ENCODE peak calls at places on chromosome 22, in ten cellular contexts. One of them, this sample, is unnamed.

GRCh38 chr22:22810018-22810427 is 77.6 kb upstream of the IGLL5 start:
- DNase-seq in cardiac fibroblast: no peak
- DNase-seq in brain microvascular endothelial cell: no peak
- DNase-seq in pancreas: no peak
- DNase-seq in OCI-LY7: peak
- DNase-seq in heart right ventricle: no peak
- DNase-seq in kidney: peak
- DNase-seq in adrenal gland: peak
- DNase-seq in psoas muscle: peak
- DNase-seq in astrocyte: peak
- DNase-seq in this sample: peak

GRCh38 chr22:44042822-44043221 is 18.7 kb downstream of the PARVB start:
- DNase-seq in cardiac fibroblast: no peak
- DNase-seq in brain microvascular endothelial cell: no peak
- DNase-seq in pancreas: no peak
- DNase-seq in OCI-LY7: no peak
- DNase-seq in heart right ventricle: no peak
- DNase-seq in kidney: no peak
- DNase-seq in adrenal gland: no peak
- DNase-seq in psoas muscle: no peak
- DNase-seq in astrocyte: peak
- DNase-seq in this sample: no peak

GRCh38 chr22:45376703-45377102 is 36.7 kb downstream of the SMC1B start:
- DNase-seq in cardiac fibroblast: peak
- DNase-seq in brain microvascular endothelial cell: no peak
- DNase-seq in pancreas: no peak
- DNase-seq in OCI-LY7: no peak
- DNase-seq in heart right ventricle: peak
- DNase-seq in kidney: no peak
- DNase-seq in adrenal gland: peak
- DNase-seq in psoas muscle: no peak
- DNase-seq in astrocyte: no peak
- DNase-seq in this sample: peak

GRCh38 chr22:23113067-23113846 is 28.5 kb downstream of the RSPH14 start:
- DNase-seq in cardiac fibroblast: peak
- DNase-seq in brain microvascular endothelial cell: no peak
- DNase-seq in pancreas: no peak
- DNase-seq in OCI-LY7: peak
- DNase-seq in heart right ventricle: peak
- DNase-seq in kidney: no peak
- DNase-seq in adrenal gland: no peak
- DNase-seq in psoas muscle: peak
- DNase-seq in astrocyte: no peak
- DNase-seq in this sample: peak

GRCh38 chr22:42379961-42380537 is 52.2 kb downstream of the NFAM1 start:
- DNase-seq in cardiac fibroblast: no peak
- DNase-seq in brain microvascular endothelial cell: no peak
- DNase-seq in pancreas: no peak
- DNase-seq in OCI-LY7: no peak
- DNase-seq in heart right ventricle: no peak
- DNase-seq in kidney: no peak
- DNase-seq in adrenal gland: no peak
- DNase-seq in psoas muscle: no peak
- DNase-seq in astrocyte: no peak
- DNase-seq in this sample: no peak

GRCh38 chr22:44309137-44309536 is 3.6 kb downstream of the SHISAL1 start:
- DNase-seq in cardiac fibroblast: peak
- DNase-seq in brain microvascular endothelial cell: peak
- DNase-seq in pancreas: no peak
- DNase-seq in OCI-LY7: no peak
- DNase-seq in heart right ventricle: no peak
- DNase-seq in kidney: no peak
- DNase-seq in adrenal gland: peak
- DNase-seq in psoas muscle: peak
- DNase-seq in astrocyte: peak
- DNase-seq in this sample: peak

GRCh38 chr22:43289976-43290663 is 53.1 kb downstream of the SCUBE1 start:
- DNase-seq in cardiac fibroblast: peak
- DNase-seq in brain microvascular endothelial cell: no peak
- DNase-seq in pancreas: no peak
- DNase-seq in OCI-LY7: no peak
- DNase-seq in heart right ventricle: no peak
- DNase-seq in kidney: no peak
- DNase-seq in adrenal gland: peak
- DNase-seq in psoas muscle: peak
- DNase-seq in astrocyte: no peak
- DNase-seq in this sample: peak

GRCh38 chr22:23128269-23129108 is 13.3 kb downstream of the RSPH14 start:
- DNase-seq in cardiac fibroblast: peak
- DNase-seq in brain microvascular endothelial cell: peak
- DNase-seq in pancreas: peak
- DNase-seq in OCI-LY7: peak
- DNase-seq in heart right ventricle: peak
- DNase-seq in kidney: no peak
- DNase-seq in adrenal gland: peak
- DNase-seq in psoas muscle: peak
- DNase-seq in astrocyte: peak
- DNase-seq in this sample: peak

GRCh38 chr22:46661221-46661851 is 41.1 kb downstream of the GRAMD4 start:
- DNase-seq in cardiac fibroblast: peak
- DNase-seq in brain microvascular endothelial cell: peak
- DNase-seq in pancreas: no peak
- DNase-seq in OCI-LY7: no peak
- DNase-seq in heart right ventricle: no peak
- DNase-seq in kidney: peak
- DNase-seq in adrenal gland: peak
- DNase-seq in psoas muscle: no peak
- DNase-seq in astrocyte: peak
- DNase-seq in this sample: peak

GRCh38 chr22:28855355-28856094 is 27.8 kb upstream of the ZNRF3 start:
- DNase-seq in cardiac fibroblast: peak
- DNase-seq in brain microvascular endothelial cell: peak
- DNase-seq in pancreas: peak
- DNase-seq in OCI-LY7: peak
- DNase-seq in heart right ventricle: peak
- DNase-seq in kidney: no peak
- DNase-seq in adrenal gland: peak
- DNase-seq in psoas muscle: no peak
- DNase-seq in astrocyte: peak
- DNase-seq in this sample: peak

GRCh38 chr22:38506118-38506962 is at the start of gene DDX17:
- DNase-seq in cardiac fibroblast: peak
- DNase-seq in brain microvascular endothelial cell: peak
- DNase-seq in pancreas: peak
- DNase-seq in OCI-LY7: peak
- DNase-seq in heart right ventricle: peak
- DNase-seq in kidney: peak
- DNase-seq in adrenal gland: peak
- DNase-seq in psoas muscle: peak
- DNase-seq in astrocyte: peak
- DNase-seq in this sample: peak
- TF ChIP-seq CTCF in cardiac fibroblast: no peak
- TF ChIP-seq CTCF in brain microvascular endothelial cell: no peak
- TF ChIP-seq CTCF in pancreas: no peak
- TF ChIP-seq CTCF in OCI-LY7: no peak
- TF ChIP-seq CTCF in heart right ventricle: no peak
- TF ChIP-seq CTCF in kidney: no peak
- TF ChIP-seq CTCF in adrenal gland: peak
- TF ChIP-seq CTCF in psoas muscle: no peak
- TF ChIP-seq CTCF in astrocyte: no peak
- TF ChIP-seq CTCF in this sample: no peak

DNA sequence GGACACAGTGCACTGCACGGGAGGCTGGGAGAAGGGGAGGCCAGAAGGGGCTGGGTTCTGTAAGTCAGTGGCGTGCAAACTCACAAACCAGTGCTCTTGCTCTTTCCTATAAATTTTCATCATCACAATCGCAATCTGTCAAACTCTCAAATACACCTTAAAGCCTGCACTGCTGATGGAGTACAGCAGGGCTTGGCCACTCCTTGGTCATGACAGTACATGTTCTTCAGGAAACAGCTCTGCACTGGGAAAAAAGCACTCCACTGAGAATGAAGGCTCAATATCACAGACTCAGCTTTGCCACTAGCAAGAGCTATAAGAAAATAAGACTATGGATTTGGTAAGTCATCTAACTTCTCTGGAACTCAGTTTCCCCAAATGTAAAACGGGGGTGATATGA is 111.0 kb downstream of the RBFOX2 start:
- DNase-seq in cardiac fibroblast: no peak
- DNase-seq in brain microvascular endothelial cell: no peak
- DNase-seq in pancreas: no peak
- DNase-seq in OCI-LY7: no peak
- DNase-seq in heart right ventricle: no peak
- DNase-seq in kidney: no peak
- DNase-seq in adrenal gland: no peak
- DNase-seq in psoas muscle: no peak
- DNase-seq in astrocyte: no peak
- DNase-seq in this sample: no peak
- H3K4me3 ChIP-seq in cardiac fibroblast: no peak
- H3K4me3 ChIP-seq in brain microvascular endothelial cell: no peak
- H3K4me3 ChIP-seq in pancreas: no peak
- H3K4me3 ChIP-seq in OCI-LY7: no peak
- H3K4me3 ChIP-seq in heart right ventricle: no peak
- H3K4me3 ChIP-seq in kidney: no peak
- H3K4me3 ChIP-seq in adrenal gland: no peak
- H3K4me3 ChIP-seq in psoas muscle: no peak
- H3K4me3 ChIP-seq in astrocyte: no peak
- H3K4me3 ChIP-seq in this sample: no peak

DNA sequence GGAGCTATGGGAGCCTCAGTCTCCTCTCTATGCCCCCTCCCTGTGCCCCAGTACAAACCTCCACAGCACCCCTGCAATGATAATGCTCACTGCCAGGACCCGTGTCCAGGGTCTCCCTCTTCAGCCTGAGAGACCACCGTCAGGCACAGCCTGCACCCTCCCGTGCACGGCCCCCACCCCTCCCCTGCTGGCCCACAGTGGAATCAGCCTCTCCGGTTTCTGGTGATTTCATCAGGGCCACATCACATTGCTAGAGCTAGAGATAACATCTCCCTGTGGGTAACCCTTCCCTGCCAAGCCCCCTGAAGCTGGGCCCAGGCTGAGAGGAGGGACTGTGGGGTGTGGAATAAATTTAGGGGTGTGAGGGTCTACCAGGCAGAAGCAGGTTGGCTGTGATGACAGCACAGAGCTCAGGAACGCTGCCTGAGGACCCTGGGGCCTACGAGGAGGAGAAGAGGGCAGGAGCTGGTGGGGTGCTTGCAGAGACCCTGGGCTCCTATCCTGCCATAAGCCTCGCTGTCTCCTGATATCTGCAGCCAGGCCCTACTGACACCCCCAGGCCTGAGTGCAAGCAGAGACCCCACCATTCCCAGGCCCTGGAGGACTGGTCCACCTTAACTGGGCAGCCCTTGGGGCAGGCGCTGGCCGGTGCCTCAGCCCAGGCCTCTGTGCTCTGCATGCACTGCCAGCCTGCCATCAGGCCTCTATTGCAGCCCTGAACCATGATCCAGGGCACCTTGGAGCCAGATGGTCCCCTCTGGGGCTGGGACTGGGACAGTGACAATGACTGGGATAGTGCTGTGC is at the start of gene KLHDC7B:
- DNase-seq in cardiac fibroblast: no peak
- DNase-seq in brain microvascular endothelial cell: no peak
- DNase-seq in pancreas: no peak
- DNase-seq in OCI-LY7: no peak
- DNase-seq in heart right ventricle: no peak
- DNase-seq in kidney: no peak
- DNase-seq in adrenal gland: no peak
- DNase-seq in psoas muscle: peak
- DNase-seq in astrocyte: no peak
- DNase-seq in this sample: no peak
- TF ChIP-seq CTCF in cardiac fibroblast: peak
- TF ChIP-seq CTCF in brain microvascular endothelial cell: peak
- TF ChIP-seq CTCF in pancreas: no peak
- TF ChIP-seq CTCF in OCI-LY7: peak
- TF ChIP-seq CTCF in heart right ventricle: no peak
- TF ChIP-seq CTCF in kidney: no peak
- TF ChIP-seq CTCF in adrenal gland: no peak
- TF ChIP-seq CTCF in psoas muscle: no peak
- TF ChIP-seq CTCF in astrocyte: no peak
- TF ChIP-seq CTCF in this sample: peak

DNA sequence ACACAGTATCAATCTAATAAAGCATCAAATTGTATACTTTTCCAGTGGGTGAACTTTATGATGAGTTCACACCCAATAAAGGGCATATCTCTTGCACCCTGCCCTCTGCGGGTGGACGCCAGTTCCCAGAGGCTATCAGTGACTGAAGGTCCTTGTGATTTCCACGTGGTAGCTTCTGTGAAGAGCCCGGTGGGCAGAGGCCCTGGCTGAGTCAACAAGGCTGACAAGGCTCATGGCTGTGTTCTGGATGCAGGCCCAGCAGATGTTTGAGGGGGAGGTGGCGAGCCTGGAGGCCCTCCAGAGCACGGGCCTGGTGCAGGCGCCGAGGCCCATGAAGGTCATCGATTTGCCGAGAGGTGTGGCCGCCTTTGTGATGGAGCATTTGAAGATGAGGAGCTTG is 71.4 kb downstream of the PIWIL3 start:
- DNase-seq in cardiac fibroblast: peak
- DNase-seq in brain microvascular endothelial cell: no peak
- DNase-seq in pancreas: no peak
- DNase-seq in OCI-LY7: no peak
- DNase-seq in heart right ventricle: peak
- DNase-seq in kidney: no peak
- DNase-seq in adrenal gland: peak
- DNase-seq in psoas muscle: no peak
- DNase-seq in astrocyte: no peak
- DNase-seq in this sample: peak
- H3K4me3 ChIP-seq in cardiac fibroblast: no peak
- H3K4me3 ChIP-seq in brain microvascular endothelial cell: no peak
- H3K4me3 ChIP-seq in pancreas: no peak
- H3K4me3 ChIP-seq in OCI-LY7: no peak
- H3K4me3 ChIP-seq in heart right ventricle: no peak
- H3K4me3 ChIP-seq in kidney: no peak
- H3K4me3 ChIP-seq in adrenal gland: no peak
- H3K4me3 ChIP-seq in psoas muscle: no peak
- H3K4me3 ChIP-seq in astrocyte: no peak
- H3K4me3 ChIP-seq in this sample: no peak

DNA sequence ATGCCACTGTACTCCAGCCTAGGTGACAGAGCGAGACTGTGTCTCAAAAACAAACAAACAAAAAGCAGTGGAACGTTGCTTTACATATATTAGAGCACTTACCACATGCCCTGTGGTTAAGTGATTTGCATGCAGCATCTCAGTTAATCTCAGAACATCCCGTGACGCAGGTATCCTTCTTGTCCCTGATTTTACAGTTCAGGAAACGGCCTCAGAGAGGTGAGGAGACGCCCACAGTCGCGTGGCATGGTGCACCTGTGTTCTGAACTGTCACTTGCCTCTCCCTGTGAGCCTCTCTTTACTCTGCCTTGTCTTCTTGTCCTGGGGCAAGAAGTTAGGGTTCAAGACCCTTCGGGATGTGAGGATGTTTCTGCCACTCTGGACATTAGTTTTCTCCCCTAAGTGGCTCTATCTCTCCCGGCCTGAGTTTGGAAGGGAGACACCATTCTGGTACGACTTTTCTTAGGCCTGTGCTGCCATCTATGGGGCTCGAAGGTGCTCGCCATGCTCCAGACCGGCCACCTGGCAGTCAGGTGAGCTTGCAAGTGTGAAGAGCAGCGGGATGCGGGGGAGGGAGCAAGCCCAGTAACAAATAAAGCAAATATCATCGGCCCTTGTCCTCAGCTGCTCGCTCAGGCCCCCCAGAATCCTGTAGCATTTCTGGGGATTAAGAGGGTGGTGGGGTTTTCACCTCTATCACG is 25.6 kb downstream of the YWHAH start:
- DNase-seq in cardiac fibroblast: peak
- DNase-seq in brain microvascular endothelial cell: peak
- DNase-seq in pancreas: peak
- DNase-seq in OCI-LY7: peak
- DNase-seq in heart right ventricle: peak
- DNase-seq in kidney: peak
- DNase-seq in adrenal gland: peak
- DNase-seq in psoas muscle: peak
- DNase-seq in astrocyte: peak
- DNase-seq in this sample: peak
- TF ChIP-seq CTCF in cardiac fibroblast: peak
- TF ChIP-seq CTCF in brain microvascular endothelial cell: peak
- TF ChIP-seq CTCF in pancreas: no peak
- TF ChIP-seq CTCF in OCI-LY7: peak
- TF ChIP-seq CTCF in heart right ventricle: no peak
- TF ChIP-seq CTCF in kidney: peak
- TF ChIP-seq CTCF in adrenal gland: no peak
- TF ChIP-seq CTCF in psoas muscle: peak
- TF ChIP-seq CTCF in astrocyte: peak
- TF ChIP-seq CTCF in this sample: peak